ENCODE peak calls at places on chromosomes 7 and 10, in four cellular contexts. G is GM12878, M is HepG2, A is K562. P is an unnamed sample.

GRCh38 chr7:54339074-54339473 is 203.1 kb upstream of the VSTM2A start:
- DNase-seq in M (no peak), A (no peak), G (no peak), P (no peak)

GRCh38 chr10:113291413-113291812 is 261.4 kb upstream of the HABP2 start:
- DNase-seq in A (no peak), G (no peak), M (no peak), P (no peak)

GRCh38 chr7:107327986-107328569 is 141.8 kb upstream of the GPR22 start:
- DNase-seq in M (no peak), A (no peak), G (no peak), P (no peak)

GRCh38 chr7:41702635-41703371 is at the start of gene INHBA:
- DNase-seq in M (no peak), G (no peak), A (no peak), P (no peak)

GRCh38 chr10:86316990-86317389 is 49.6 kb downstream of the GRID1 start:
- DNase-seq in A (no peak), G (no peak), M (no peak), P (no peak)

GRCh38 chr7:48041665-48041995 is 6.3 kb downstream of the C7orf57 start:
- DNase-seq in A (no peak), G (no peak), M (no peak), P (no peak)

GRCh38 chr7:81882086-81882485 is 112.2 kb upstream of the HGF start:
- DNase-seq in A (no peak), G (no peak), M (no peak), P (no peak)

GRCh38 chr10:42976353-42977031 is 100.4 kb upstream of the RET start:
- DNase-seq in M (no peak), G (no peak), A (no peak), P (no peak)

GRCh38 chr10:119761106-119761505 is 35.3 kb downstream of the INPP5F start:
- DNase-seq in G (no peak), M (no peak), A (no peak), P (no peak)

DNA sequence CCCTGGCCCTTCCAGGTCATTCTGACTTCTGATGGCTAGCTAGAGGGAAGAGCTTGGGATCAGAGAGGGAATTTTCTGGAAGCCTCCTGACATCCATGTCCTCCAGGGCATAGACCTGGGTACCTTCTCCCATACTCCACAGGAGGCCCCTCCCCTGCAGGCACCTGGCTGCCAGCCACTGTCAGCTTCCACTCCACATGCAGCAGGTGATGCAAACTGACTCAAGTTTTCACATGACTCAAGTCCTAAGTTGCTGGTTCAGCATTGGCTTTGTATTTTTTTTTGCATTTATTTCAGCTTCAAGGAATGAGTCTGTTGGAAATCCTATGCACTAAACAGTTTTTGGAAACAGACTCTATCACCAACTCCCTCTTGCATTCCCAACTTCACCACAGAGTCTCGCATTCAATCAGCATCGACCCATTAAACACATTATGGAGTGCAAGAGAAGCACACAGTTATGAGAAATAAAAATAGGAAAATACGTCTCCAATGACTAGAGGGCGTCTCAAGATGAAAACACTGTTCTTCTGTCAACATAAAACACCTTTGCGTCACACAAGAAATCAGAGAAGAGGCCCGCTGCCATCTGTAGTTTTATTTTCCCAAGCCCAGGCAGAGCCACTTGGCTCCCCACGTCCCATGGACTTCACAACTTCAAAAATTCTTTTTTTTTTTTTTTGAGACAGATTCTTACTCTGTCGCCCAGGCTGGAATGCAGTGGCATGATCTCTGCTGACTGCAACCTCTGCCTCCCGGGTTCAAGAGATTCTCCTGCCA is 362.6 kb upstream of the MGMT start:
- DNase-seq in M (no peak), G (no peak), A (no peak), P (no peak)
- TF ChIP-seq SRF in M (no peak), G (no peak), A (no peak), P (no peak)

GRCh38 chr7:16113058-16113457 is 308.3 kb downstream of the CRPPA start:
- DNase-seq in G (no peak), A (no peak), M (no peak), P (no peak)

GRCh38 chr7:16115374-16115773 is 306.0 kb downstream of the CRPPA start:
- DNase-seq in M (no peak), G (no peak), A (no peak), P (no peak)

GRCh38 chr7:16114071-16114470 is 307.3 kb downstream of the CRPPA start:
- DNase-seq in G (no peak), M (no peak), A (no peak), P (no peak)

GRCh38 chr7:16114633-16115032 is 306.7 kb downstream of the CRPPA start:
- DNase-seq in A (no peak), M (no peak), G (no peak), P (peak)
- TF ChIP-seq JUND in A (no peak), M (no peak), G (no peak), P (no peak)

DNA sequence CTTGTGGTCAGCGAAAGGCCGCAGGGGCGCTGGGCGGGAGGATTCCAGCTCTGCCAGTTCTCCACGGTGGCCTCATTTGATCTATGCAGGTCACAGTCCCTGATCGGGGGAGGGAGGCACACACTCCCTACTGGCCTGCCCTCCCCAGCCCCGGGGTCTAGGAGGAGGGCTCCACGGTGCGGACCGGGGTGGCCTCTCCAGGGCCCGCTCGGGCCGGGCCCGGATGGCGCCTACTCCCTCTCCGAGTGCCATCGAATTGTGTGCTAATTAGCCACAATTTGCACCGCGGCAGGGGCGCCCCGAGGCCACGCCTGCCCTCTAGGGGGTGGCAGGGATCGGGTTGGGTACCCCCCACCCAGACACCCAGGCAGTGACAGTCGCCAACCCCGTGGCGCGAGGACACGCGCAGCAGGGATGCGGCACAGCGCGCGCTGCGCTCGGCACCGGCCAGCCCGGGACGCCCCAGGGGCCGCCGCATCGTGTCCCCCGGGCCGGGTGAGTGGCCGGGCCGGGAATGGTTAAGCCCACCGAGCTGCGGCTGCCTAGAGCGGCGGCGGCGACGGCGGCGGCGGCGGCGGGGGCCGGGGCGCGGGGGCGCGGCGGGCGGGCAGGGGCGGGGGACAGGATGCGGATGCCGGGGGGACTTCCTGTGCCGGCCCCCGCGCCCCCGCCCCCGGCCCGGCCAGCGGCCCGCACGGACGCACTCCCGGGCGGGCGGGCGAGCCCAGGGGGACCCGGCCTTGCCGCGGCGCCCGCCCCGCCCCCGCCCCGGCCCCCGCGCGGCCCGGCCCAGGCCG is at the start of gene ZNF853:
- DNase-seq in G (no peak), M (no peak), A (peak), P (no peak)
- TF ChIP-seq ZBTB33 in G (no peak), M (no peak), A (no peak), P (no peak)

GRCh38 chr10:121978511-121978910 is 3.5 kb upstream of the NSMCE4A start:
- DNase-seq in G (no peak), M (no peak), A (no peak), P (no peak)

GRCh38 chr10:121974535-121975294 is at the start of gene NSMCE4A:
- DNase-seq in M (peak), G (peak), A (peak), P (peak)

GRCh38 chr10:121974019-121974534 is 940 bp downstream of the NSMCE4A start:
- DNase-seq in A (no peak), G (no peak), M (no peak), P (no peak)

GRCh38 chr10:121976607-121977006 is 1.6 kb upstream of the NSMCE4A start:
- DNase-seq in M (peak), G (no peak), A (no peak), P (no peak)

GRCh38 chr10:121975295-121976086 is 474 bp upstream of the NSMCE4A start:
- DNase-seq in A (no peak), M (no peak), G (no peak), P (no peak)
- TF ChIP-seq SRF in A (no peak), M (no peak), G (no peak), P (no peak)

DNA sequence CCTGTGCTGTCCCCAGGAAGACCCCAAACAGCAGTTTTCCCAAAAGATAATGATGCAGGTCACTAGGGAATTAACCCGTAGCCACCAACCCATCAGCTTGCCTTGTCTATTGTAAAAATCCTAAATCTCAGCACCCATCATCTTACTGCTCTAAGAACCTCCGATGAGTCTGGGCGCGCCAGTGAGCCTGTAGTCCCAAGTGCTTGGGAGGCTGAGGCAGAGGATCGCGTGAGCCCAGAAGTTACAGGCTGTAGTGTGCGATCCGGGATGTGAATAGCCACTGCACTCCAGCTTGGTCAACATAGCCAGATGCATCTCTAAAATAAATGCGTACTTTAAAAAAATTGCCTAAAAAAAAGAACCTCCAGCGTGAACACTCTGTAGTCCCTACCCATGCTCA is 951 bp downstream of the AS3MT start:
- DNase-seq in A (no peak), M (no peak), G (no peak), P (no peak)
- TF ChIP-seq JUND in A (no peak), M (no peak), G (no peak), P (no peak)

DNA sequence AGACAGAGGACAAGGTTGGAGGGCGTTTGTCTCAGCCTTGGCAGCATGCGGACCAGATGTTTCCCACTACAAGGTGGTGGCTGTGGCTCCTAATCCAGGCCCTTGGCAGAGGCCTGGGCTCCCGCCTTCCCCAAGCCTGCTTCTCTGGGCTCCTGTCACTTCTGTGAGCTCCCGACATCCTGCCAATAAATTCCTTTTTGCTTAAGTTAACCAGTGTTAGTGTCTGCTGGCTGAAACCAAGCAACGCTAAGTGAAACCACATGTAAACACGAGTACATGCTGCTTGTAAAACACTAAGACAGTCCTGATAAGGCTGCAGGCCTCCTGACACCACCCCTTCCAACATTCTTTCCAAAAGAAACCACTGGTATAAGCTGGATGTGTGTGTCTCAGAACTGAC is 263.6 kb upstream of the ZMIZ1 start:
- DNase-seq in M (no peak), A (no peak), G (no peak), P (no peak)
- TF ChIP-seq ZBTB33 in M (no peak), A (no peak), G (no peak), P (no peak)

GRCh38 chr10:75809003-75809402 is 377.6 kb downstream of the LRMDA start:
- DNase-seq in A (no peak), G (no peak), M (no peak), P (no peak)

GRCh38 chr10:75801121-75801520 is 369.7 kb downstream of the LRMDA start:
- DNase-seq in A (no peak), M (no peak), G (no peak), P (no peak)

GRCh38 chr10:75803816-75804576 is 372.6 kb downstream of the LRMDA start:
- DNase-seq in M (no peak), A (no peak), G (no peak), P (no peak)
- TF ChIP-seq SRF in M (no peak), A (no peak), G (no peak), P (no peak)

GRCh38 chr10:71687077-71687476 is 32.5 kb downstream of the C10orf105 start:
- DNase-seq in G (no peak), A (no peak), M (no peak), P (no peak)

GRCh38 chr10:71685554-71686202 is 33.9 kb downstream of the C10orf105 start:
- DNase-seq in G (no peak), A (no peak), M (no peak), P (no peak)

GRCh38 chr10:71683301-71683700 is 36.3 kb downstream of the C10orf105 start:
- DNase-seq in G (no peak), A (no peak), M (no peak), P (no peak)

GRCh38 chr10:71681977-71682376 is 37.6 kb downstream of the C10orf105 start:
- DNase-seq in M (no peak), A (no peak), G (no peak), P (no peak)

DNA sequence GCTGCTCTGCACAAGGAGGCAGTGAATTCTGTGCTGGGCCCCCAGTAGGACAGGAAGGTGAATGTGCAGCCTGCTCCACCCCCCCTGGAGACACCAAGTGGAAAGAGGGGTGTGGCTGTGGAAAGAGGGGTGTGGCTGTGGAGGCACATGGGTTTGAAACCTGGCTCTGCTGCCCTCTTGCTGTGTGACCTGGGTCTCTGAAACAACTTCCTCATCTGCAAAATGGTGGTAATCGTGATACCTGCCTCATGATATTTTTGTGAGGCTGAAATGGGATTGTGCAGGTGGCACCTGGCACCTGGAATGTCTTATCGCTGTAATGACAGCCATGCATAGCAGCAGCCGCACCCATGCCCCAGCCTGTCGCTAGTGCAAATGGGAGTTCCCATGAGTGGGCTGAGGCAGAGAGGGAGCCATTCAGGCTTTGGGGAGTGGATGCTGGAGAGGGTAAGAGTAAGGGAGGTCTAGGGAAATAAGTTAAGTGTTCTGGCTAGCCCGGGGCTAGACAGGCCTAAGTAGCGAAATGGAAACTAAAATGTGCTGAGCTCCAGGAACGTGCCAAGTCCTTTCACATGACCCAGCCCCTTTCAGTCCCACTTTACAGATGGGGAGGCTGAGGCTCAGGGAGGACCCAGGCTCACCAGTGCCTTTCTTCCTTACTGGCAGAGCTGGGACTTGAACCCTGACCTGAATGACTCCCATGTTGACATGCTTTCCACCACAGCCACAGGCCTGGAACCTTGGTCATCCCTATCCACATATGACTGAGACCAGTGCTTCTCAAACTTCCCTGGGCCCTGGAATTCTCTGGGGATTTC is 35.0 kb downstream of the C10orf105 start:
- DNase-seq in G (no peak), M (no peak), A (peak), P (peak)
- TF ChIP-seq JUND in G (no peak), M (no peak), A (peak), P (no peak)

GRCh38 chr7:100024020-100024619 is 8.7 kb downstream of the ZKSCAN1 start:
- DNase-seq in A (no peak), G (no peak), M (peak), P (no peak)

GRCh38 chr7:100023526-100023925 is 8.1 kb downstream of the ZKSCAN1 start:
- DNase-seq in G (no peak), M (no peak), A (no peak), P (no peak)

GRCh38 chr7:100019908-100020307 is 4.5 kb downstream of the ZKSCAN1 start:
- DNase-seq in A (no peak), G (no peak), M (no peak), P (no peak)

GRCh38 chr7:100021297-100021696 is 5.9 kb downstream of the ZKSCAN1 start:
- DNase-seq in A (no peak), G (no peak), M (no peak), P (no peak)

DNA sequence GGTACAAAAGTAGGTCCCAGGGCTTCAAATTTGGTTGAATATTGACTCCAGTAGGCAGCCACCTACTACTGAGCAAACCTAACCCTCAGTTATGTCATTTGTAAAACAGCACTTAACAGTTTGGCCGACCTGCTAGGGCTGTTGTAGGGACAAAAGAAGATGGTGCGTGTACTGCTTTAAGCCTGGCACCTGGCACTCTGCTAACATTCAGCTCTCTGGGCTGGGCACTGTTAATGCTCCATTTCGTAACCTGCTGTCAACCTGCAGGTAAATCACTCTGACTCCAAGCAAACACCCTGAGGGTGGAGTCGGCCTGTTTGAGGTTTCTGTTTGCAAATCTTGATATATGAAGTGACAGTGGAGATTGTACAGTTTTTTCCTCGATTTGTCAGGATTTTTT is 7.2 kb downstream of the ZKSCAN1 start:
- DNase-seq in G (no peak), A (no peak), M (peak), P (no peak)
- TF ChIP-seq ZBTB33 in G (no peak), A (no peak), M (no peak), P (no peak)

P was measured in HCT116.